ENCODE peak calls at places on chromosomes 4 and X, in four cellular contexts. R, D, M and B are unnamed samples. For H3K4me1, the result is how much of the 10 kb centered on the place peaks cover.

GRCh38 chrX:40871385-40872082 is 136.2 kb upstream of the MED14 start:
- DNase-seq in M (peak), D (no peak), R (no peak), B (peak)

GRCh38 chrX:154019061-154019621 is 561 bp downstream of the IRAK1 start:
- DNase-seq in D (no peak), M (no peak), R (peak), B (no peak)

GRCh38 chr4:99463566-99463965 is 28.4 kb upstream of the ADH7 start:
- DNase-seq in R (no peak), M (no peak), D (no peak), B (peak)

GRCh38 chr4:162485486-162485885 is 321.7 kb upstream of the FSTL5 start:
- DNase-seq in R (no peak), M (peak), D (no peak), B (peak)

GRCh38 chr4:168803727-168804126 is 206.3 kb downstream of the CBR4 start:
- DNase-seq in M (peak), R (no peak), D (no peak), B (peak)

GRCh38 chr4:1969928-1970723 is 38.6 kb downstream of the NELFA start:
- DNase-seq in M (no peak), D (no peak), R (no peak), B (no peak)

GRCh38 chr4:47239649-47240048 is 208.3 kb downstream of the GABRB1 start:
- DNase-seq in M (no peak), R (no peak), D (no peak), B (no peak)

GRCh38 chrX:22664826-22665225 is 334.9 kb upstream of the DDX53 start:
- DNase-seq in R (no peak), M (no peak), D (no peak), B (no peak)

GRCh38 chrX:100447563-100448397 is 37.7 kb upstream of the PCDH19 start:
- DNase-seq in D (peak), R (peak), M (peak), B (peak)

GRCh38 chrX:43878902-43879526 is 3.2 kb downstream of the MAOB start:
- DNase-seq in D (no peak), M (no peak), R (no peak), B (no peak)

GRCh38 chr4:89295415-89295927 is 12.1 kb downstream of the GPRIN3 start:
- DNase-seq in M (no peak), D (no peak), R (no peak), B (no peak)

GRCh38 chrX:15451913-15452312 is 41.2 kb downstream of the PIR start:
- DNase-seq in M (peak), D (no peak), R (no peak), B (peak)

GRCh38 chr4:155403886-155404285 is 27.1 kb upstream of the MAP9 start:
- DNase-seq in R (peak), M (peak), D (peak), B (peak)

GRCh38 chr4:157983300-157983699 is 189.5 kb downstream of the GASK1B start:
- DNase-seq in D (no peak), R (no peak), M (no peak), B (no peak)

GRCh38 chr4:101290651-101291050 is 56.7 kb downstream of the PPP3CA start:
- DNase-seq in D (no peak), M (no peak), R (no peak), B (no peak)
- H3K4me1 ChIP-seq in D (under half), M (under half), R (under half), B (under half)

DNA sequence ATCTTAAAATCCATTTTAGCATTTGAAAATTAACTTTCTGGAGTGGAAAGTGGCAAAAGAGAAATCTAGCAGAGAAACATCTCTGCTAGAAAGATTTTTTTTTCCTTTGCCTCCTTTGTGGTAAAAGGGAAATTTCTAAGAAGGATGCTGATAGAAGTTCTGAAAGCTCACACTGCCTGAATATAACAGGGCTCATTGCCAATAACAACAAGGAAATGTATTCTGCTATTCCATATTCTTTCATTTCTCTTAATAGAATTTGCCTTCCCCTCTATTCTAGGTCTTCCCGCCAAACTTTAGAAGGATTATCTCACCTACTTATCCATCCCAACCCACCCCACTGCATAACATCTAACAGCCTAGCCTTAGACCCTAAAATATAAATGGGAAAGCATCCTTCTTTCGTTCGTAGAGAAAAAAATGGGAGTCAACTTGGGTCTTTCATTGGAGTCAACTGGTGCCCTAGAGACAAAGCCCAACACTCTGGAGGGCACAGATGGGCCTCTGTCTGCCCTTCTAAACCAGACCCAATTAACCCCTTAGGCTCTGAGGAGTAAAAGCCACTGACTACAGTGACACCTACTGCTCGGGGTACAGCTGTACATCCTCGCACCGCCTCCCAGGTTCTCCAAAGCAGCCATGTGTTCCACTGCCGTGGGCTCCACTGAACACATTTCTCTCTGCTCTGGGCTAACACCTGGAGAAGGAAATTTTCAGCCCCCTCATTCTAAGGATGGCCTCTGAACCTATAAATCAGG is 103.9 kb downstream of the MAML3 start:
- DNase-seq in M (peak), D (no peak), R (peak), B (no peak)
- H2AFZ ChIP-seq in M (no peak), D (no peak), R (peak), B (no peak)

GRCh38 chrX:13077168-13077567 is 32.7 kb upstream of the FAM9C start:
- DNase-seq in R (no peak), M (peak), D (no peak), B (no peak)
- H3K4me1 ChIP-seq in R (under half), M (under half), D (under half), B (under half)

GRCh38 chrX:118682258-118683014 is 45.0 kb upstream of the IL13RA1 start:
- DNase-seq in D (no peak), R (no peak), M (no peak), B (peak)
- H2AFZ ChIP-seq in D (no peak), R (no peak), M (no peak), B (no peak)

GRCh38 chrX:38727668-38728067 is 73.6 kb upstream of the MID1IP1 start:
- DNase-seq in M (no peak), D (no peak), R (no peak), B (no peak)

DNA sequence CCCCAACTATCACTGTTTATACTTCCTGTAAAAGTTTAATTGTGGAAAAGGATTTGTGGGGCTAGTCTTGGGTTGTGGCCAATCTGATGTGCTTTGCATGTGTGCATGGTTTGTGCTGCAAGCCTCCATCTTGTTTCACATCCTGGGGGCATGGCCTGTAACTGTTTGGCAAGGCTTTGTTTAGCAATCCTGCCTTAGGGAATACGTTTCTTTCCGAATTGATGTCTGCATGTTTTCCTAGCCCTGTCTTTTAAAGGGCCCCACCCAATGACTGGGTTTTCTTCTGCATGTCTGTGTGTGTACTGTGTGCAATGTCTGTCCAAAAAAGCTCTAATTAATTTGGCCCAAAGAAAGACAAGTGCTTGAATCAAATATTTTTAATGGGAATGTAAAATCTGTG is 74.7 kb upstream of the MID1IP1 start:
- DNase-seq in R (no peak), M (no peak), D (no peak), B (no peak)
- H3K4me1 ChIP-seq in R (under half), M (under half), D (under half), B (under half)

GRCh38 chr4:4217123-4217522 is 9.6 kb downstream of the OTOP1 start:
- DNase-seq in R (no peak), D (no peak), M (peak), B (peak)
- H2AFZ ChIP-seq in R (no peak), D (no peak), M (no peak), B (no peak)

DNA sequence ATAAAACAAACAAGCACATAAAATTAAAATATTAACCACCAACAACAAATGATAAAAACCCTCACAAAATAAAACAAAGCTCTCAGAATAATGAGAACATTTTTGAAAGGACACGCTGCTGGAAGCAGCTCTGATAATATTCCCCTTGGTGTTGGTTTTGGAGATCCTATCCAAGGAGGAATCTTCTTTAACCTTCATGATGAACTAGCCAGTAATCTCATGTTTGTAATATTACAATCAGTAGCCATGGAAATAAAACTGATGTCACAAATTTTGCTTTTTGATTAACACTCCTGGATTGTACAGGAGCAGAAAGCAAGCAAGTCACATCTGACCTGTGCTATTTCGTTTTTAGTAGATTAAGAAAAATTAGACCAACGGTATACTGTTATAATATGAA is 154.0 kb downstream of the RASL11B start:
- DNase-seq in D (no peak), M (no peak), R (no peak), B (no peak)
- H3K4me1 ChIP-seq in D (under half), M (under half), R (half or more), B (under half)

GRCh38 chrX:125404667-125405160 is 85.0 kb downstream of the TEX13C start:
- DNase-seq in R (no peak), M (no peak), D (no peak), B (no peak)

GRCh38 chrX:125405339-125405738 is 85.7 kb downstream of the TEX13C start:
- DNase-seq in D (no peak), R (no peak), M (no peak), B (no peak)

GRCh38 chrX:125402807-125403206 is 83.1 kb downstream of the TEX13C start:
- DNase-seq in M (no peak), D (no peak), R (no peak), B (no peak)

DNA sequence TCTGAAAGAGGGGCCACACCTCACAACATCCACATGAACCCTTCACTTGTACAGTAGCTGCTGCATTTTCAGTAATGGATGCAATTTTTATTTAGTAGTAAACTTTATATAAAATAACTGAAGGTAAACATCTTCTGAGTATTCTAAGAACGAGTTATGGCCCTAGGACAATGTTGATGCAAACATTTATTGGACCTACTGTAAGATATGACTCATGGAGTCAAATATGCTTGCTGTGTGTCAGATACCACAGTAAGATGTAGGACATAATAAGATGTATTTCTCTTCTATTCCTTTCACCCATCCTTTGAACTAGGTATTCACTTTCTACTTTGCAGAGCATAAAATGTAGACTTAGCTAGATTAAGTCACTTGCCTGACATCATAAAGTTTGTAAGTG is 87.6 kb downstream of the TEX13C start:
- DNase-seq in M (no peak), D (no peak), R (no peak), B (no peak)
- H2AFZ ChIP-seq in M (no peak), D (no peak), R (no peak), B (no peak)

GRCh38 chrX:129768586-129769466 is 10.9 kb upstream of the SASH3 start:
- DNase-seq in M (peak), D (no peak), R (no peak), B (no peak)
- H3K4me1 ChIP-seq in M (under half), D (under half), R (under half), B (under half)

GRCh38 chr4:147088141-147088540 is 142.5 kb upstream of the TTC29 start:
- DNase-seq in D (no peak), M (no peak), R (no peak), B (no peak)
- H2AFZ ChIP-seq in D (no peak), M (peak), R (no peak), B (no peak)